ENCODE peak calls at places on chromosomes 7 and 10, in four cellular contexts. One of them, this sample, is unnamed.

GRCh38 chr7:134355925-134356324 is 39.2 kb upstream of the SLC35B4 start:
- DNase-seq in adrenal gland: peak; percentile 13
- DNase-seq in CD8-positive, alpha-beta T cell: no peak
- DNase-seq in heart left ventricle: no peak
- DNase-seq in this sample: no peak

GRCh38 chr7:127594490-127594889 is 954 bp downstream of the FSCN3 start:
- DNase-seq in adrenal gland: no peak
- DNase-seq in CD8-positive, alpha-beta T cell: no peak
- DNase-seq in heart left ventricle: no peak
- DNase-seq in this sample: no peak

GRCh38 chr10:133235265-133235664 is 2.4 kb upstream of the VENTX start:
- DNase-seq in adrenal gland: no peak
- DNase-seq in CD8-positive, alpha-beta T cell: no peak
- DNase-seq in heart left ventricle: peak; percentile 39
- DNase-seq in this sample: no peak

GRCh38 chr10:125083576-125083920 is 76.8 kb downstream of the CTBP2 start:
- DNase-seq in adrenal gland: no peak
- DNase-seq in CD8-positive, alpha-beta T cell: no peak
- DNase-seq in heart left ventricle: no peak
- DNase-seq in this sample: no peak

GRCh38 chr7:121343302-121343701 is 14.5 kb downstream of the WNT16 start:
- DNase-seq in adrenal gland: no peak
- DNase-seq in CD8-positive, alpha-beta T cell: no peak
- DNase-seq in heart left ventricle: no peak
- DNase-seq in this sample: no peak

GRCh38 chr10:29622382-29622885 is 12.3 kb downstream of the SVIL start:
- DNase-seq in adrenal gland: no peak
- DNase-seq in CD8-positive, alpha-beta T cell: no peak
- DNase-seq in heart left ventricle: no peak
- DNase-seq in this sample: no peak

GRCh38 chr10:60731134-60731883 is 47.0 kb upstream of the CDK1 start:
- DNase-seq in adrenal gland: no peak
- DNase-seq in CD8-positive, alpha-beta T cell: no peak
- DNase-seq in heart left ventricle: no peak
- DNase-seq in this sample: no peak

GRCh38 chr7:41029072-41029492 is 673.8 kb downstream of the INHBA start:
- DNase-seq in adrenal gland: peak; percentile 67
- DNase-seq in CD8-positive, alpha-beta T cell: no peak
- DNase-seq in heart left ventricle: no peak
- DNase-seq in this sample: no peak

GRCh38 chr7:83850037-83850619 is 201.2 kb upstream of the SEMA3E start:
- DNase-seq in adrenal gland: no peak
- DNase-seq in CD8-positive, alpha-beta T cell: no peak
- DNase-seq in heart left ventricle: no peak
- DNase-seq in this sample: no peak

GRCh38 chr7:20793686-20794394 is 7.2 kb upstream of the SP8 start:
- DNase-seq in adrenal gland: no peak
- DNase-seq in CD8-positive, alpha-beta T cell: no peak
- DNase-seq in heart left ventricle: no peak
- DNase-seq in this sample: no peak

GRCh38 chr7:49513939-49514338 is 259.5 kb upstream of the VWC2 start:
- DNase-seq in adrenal gland: no peak
- DNase-seq in CD8-positive, alpha-beta T cell: no peak
- DNase-seq in heart left ventricle: no peak
- DNase-seq in this sample: no peak

GRCh38 chr7:674454-675410 is 51.8 kb upstream of the DNAAF5 start:
- DNase-seq in adrenal gland: peak; percentile 79
- DNase-seq in CD8-positive, alpha-beta T cell: no peak
- DNase-seq in heart left ventricle: no peak
- DNase-seq in this sample: no peak

GRCh38 chr10:61662794-61663259 is at the start of gene CABCOCO1:
- DNase-seq in adrenal gland: peak; percentile 59
- DNase-seq in CD8-positive, alpha-beta T cell: no peak
- DNase-seq in heart left ventricle: peak; percentile 69
- DNase-seq in this sample: no peak

GRCh38 chr7:96131525-96131924 is 190.4 kb downstream of the SLC25A13 start:
- DNase-seq in adrenal gland: no peak
- DNase-seq in CD8-positive, alpha-beta T cell: no peak
- DNase-seq in heart left ventricle: no peak
- DNase-seq in this sample: no peak

GRCh38 chr7:33781796-33782195 is 123.5 kb upstream of the BMPER start:
- DNase-seq in adrenal gland: no peak
- DNase-seq in CD8-positive, alpha-beta T cell: no peak
- DNase-seq in heart left ventricle: no peak
- DNase-seq in this sample: no peak

GRCh38 chr7:3043544-3044395 is at the start of gene CARD11:
- DNase-seq in adrenal gland: no peak
- DNase-seq in CD8-positive, alpha-beta T cell: peak; percentile 73
- DNase-seq in heart left ventricle: no peak
- DNase-seq in this sample: peak; percentile 48

GRCh38 chr10:54904833-54905232 is 103.8 kb upstream of the PCDH15 start:
- DNase-seq in adrenal gland: no peak
- DNase-seq in CD8-positive, alpha-beta T cell: no peak
- DNase-seq in heart left ventricle: no peak
- DNase-seq in this sample: no peak

GRCh38 chr10:16384064-16384463 is 52.7 kb upstream of the PTER start:
- DNase-seq in adrenal gland: no peak
- DNase-seq in CD8-positive, alpha-beta T cell: no peak
- DNase-seq in heart left ventricle: no peak
- DNase-seq in this sample: no peak

GRCh38 chr7:73447121-73447520 is 13.5 kb downstream of the FZD9 start:
- DNase-seq in adrenal gland: no peak
- DNase-seq in CD8-positive, alpha-beta T cell: no peak
- DNase-seq in heart left ventricle: no peak
- DNase-seq in this sample: no peak

GRCh38 chr7:140653319-140654108 is 12.9 kb upstream of the DENND2A start:
- DNase-seq in adrenal gland: peak; percentile 60
- DNase-seq in CD8-positive, alpha-beta T cell: peak; percentile 55
- DNase-seq in heart left ventricle: peak; percentile 64
- DNase-seq in this sample: no peak

GRCh38 chr7:70063371-70063770 is 465.1 kb downstream of the AUTS2 start:
- DNase-seq in adrenal gland: no peak
- DNase-seq in CD8-positive, alpha-beta T cell: no peak
- DNase-seq in heart left ventricle: no peak
- DNase-seq in this sample: no peak

GRCh38 chr7:64509583-64509982 is 53.3 kb downstream of the ZNF680 start:
- DNase-seq in adrenal gland: no peak
- DNase-seq in CD8-positive, alpha-beta T cell: no peak
- DNase-seq in heart left ventricle: no peak
- DNase-seq in this sample: no peak

GRCh38 chr10:132337019-132337418 is 5.0 kb downstream of the LRRC27 start:
- DNase-seq in adrenal gland: no peak
- DNase-seq in CD8-positive, alpha-beta T cell: no peak
- DNase-seq in heart left ventricle: no peak
- DNase-seq in this sample: no peak

GRCh38 chr10:123464428-123465323 is 201.5 kb upstream of the GPR26 start:
- DNase-seq in adrenal gland: no peak
- DNase-seq in CD8-positive, alpha-beta T cell: no peak
- DNase-seq in heart left ventricle: no peak
- DNase-seq in this sample: no peak

GRCh38 chr7:18151419-18151818 is 123.8 kb upstream of the PRPS1L1 start:
- DNase-seq in adrenal gland: no peak
- DNase-seq in CD8-positive, alpha-beta T cell: no peak
- DNase-seq in heart left ventricle: no peak
- DNase-seq in this sample: no peak

GRCh38 chr7:94414481-94414880 is 19.8 kb downstream of the COL1A2 start:
- DNase-seq in adrenal gland: no peak
- DNase-seq in CD8-positive, alpha-beta T cell: no peak
- DNase-seq in heart left ventricle: no peak
- DNase-seq in this sample: no peak

GRCh38 chr7:121494531-121494930 is 98.4 kb upstream of the FAM3C start:
- DNase-seq in adrenal gland: no peak
- DNase-seq in CD8-positive, alpha-beta T cell: no peak
- DNase-seq in heart left ventricle: no peak
- DNase-seq in this sample: no peak

DNA sequence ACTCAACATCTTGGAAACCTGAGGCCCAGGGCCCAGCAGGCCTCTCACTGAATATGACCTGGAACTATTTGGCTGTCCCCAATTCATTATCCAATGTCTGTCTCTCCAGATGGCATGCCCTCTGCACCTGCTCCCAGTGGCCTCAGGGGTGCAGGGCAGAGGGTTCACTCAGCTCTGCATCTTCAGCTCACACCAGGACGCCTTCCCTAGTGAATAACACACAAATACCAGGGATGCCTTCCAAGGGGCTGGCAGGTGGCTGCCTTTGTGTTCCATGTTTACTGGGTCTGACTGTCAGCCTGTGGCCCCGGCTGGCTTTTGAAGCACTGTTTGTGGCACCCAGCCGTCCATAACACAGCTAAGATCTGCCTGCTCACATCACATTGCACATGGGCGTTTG is 590.2 kb upstream of the PFKP start:
- DNase-seq in adrenal gland: no peak
- DNase-seq in CD8-positive, alpha-beta T cell: no peak
- DNase-seq in heart left ventricle: no peak
- DNase-seq in this sample: no peak
- TF ChIP-seq CTCF in adrenal gland: no peak
- TF ChIP-seq CTCF in CD8-positive, alpha-beta T cell: no peak
- TF ChIP-seq CTCF in heart left ventricle: no peak
- TF ChIP-seq CTCF in this sample: no peak

GRCh38 chr10:116737582-116738358 is 4.6 kb downstream of the HSPA12A start:
- DNase-seq in adrenal gland: no peak
- DNase-seq in CD8-positive, alpha-beta T cell: no peak
- DNase-seq in heart left ventricle: no peak
- DNase-seq in this sample: no peak
- TF ChIP-seq CTCF in adrenal gland: peak; percentile 21
- TF ChIP-seq CTCF in CD8-positive, alpha-beta T cell: no peak
- TF ChIP-seq CTCF in heart left ventricle: no peak
- TF ChIP-seq CTCF in this sample: no peak

GRCh38 chr7:131107343-131108211 is 220.1 kb upstream of the MKLN1 start:
- DNase-seq in adrenal gland: peak; percentile 86
- DNase-seq in CD8-positive, alpha-beta T cell: peak; percentile 82
- DNase-seq in heart left ventricle: peak; percentile 80
- DNase-seq in this sample: peak; percentile 68
- TF ChIP-seq CTCF in adrenal gland: no peak
- TF ChIP-seq CTCF in CD8-positive, alpha-beta T cell: no peak
- TF ChIP-seq CTCF in heart left ventricle: no peak
- TF ChIP-seq CTCF in this sample: no peak

DNA sequence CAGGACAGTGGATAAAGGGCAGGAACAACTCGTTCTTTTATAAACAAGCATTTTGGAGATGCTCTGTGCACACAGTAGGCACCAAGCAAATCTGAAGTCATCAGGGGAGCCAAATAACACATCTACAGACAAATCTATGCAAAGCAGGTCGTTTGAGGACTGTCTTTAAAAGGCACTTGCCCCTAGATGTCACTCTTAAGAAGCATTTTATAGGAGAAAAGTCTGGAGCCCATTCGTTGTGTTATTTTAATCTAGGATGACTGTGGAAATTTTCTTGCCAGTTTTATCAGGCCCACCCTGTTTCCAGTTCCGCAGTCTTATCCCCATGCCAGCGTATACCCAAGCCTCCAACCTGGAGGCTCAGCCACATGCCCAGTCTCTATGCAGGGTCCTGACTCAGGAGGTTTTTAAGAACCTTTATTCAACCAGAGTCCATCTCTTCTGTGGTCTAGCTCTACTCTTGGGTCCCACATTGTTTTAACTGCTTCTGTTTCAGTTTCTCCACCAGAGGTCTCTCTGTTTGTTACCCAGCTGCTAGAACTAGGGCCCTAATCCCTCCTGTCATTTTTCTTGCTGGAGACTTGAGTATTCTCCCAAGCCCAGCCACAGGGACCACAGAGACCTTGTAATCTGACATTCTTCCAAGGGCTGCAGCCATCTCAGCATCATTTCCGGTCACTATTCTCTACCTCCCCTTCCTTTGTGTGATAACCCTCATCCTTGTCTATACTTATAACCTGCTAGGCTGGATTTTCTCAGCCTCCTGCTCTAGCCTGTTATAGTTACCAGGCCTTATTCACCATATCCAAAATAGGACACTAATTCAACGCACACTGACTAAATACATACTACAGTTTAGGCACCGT is 26.7 kb downstream of the PIK3CG start:
- DNase-seq in adrenal gland: no peak
- DNase-seq in CD8-positive, alpha-beta T cell: no peak
- DNase-seq in heart left ventricle: no peak
- DNase-seq in this sample: no peak
- TF ChIP-seq CTCF in adrenal gland: no peak
- TF ChIP-seq CTCF in CD8-positive, alpha-beta T cell: no peak
- TF ChIP-seq CTCF in heart left ventricle: no peak
- TF ChIP-seq CTCF in this sample: no peak

GRCh38 chr10:815338-816104 is 116.0 kb downstream of the LARP4B start:
- DNase-seq in adrenal gland: no peak
- DNase-seq in CD8-positive, alpha-beta T cell: no peak
- DNase-seq in heart left ventricle: no peak
- DNase-seq in this sample: no peak
- TF ChIP-seq CTCF in adrenal gland: no peak
- TF ChIP-seq CTCF in CD8-positive, alpha-beta T cell: no peak
- TF ChIP-seq CTCF in heart left ventricle: no peak
- TF ChIP-seq CTCF in this sample: no peak

GRCh38 chr7:155356323-155357105 is 58.8 kb downstream of the INSIG1 start:
- DNase-seq in adrenal gland: no peak
- DNase-seq in CD8-positive, alpha-beta T cell: no peak
- DNase-seq in heart left ventricle: no peak
- DNase-seq in this sample: no peak
- TF ChIP-seq CTCF in adrenal gland: no peak
- TF ChIP-seq CTCF in CD8-positive, alpha-beta T cell: no peak
- TF ChIP-seq CTCF in heart left ventricle: no peak
- TF ChIP-seq CTCF in this sample: no peak

This sample was measured in natural killer cell.